ENCODE peak calls at places on chromosomes 12 and 14, in nine cellular contexts. T is CD8-positive, alpha-beta T cell; I is lower lobe of right lung; A is CD4-positive, CD25-positive, alpha-beta regulatory T cell; L is neural progenitor cell; W is A673; U is HepG2; O is tibial artery; H is endodermal cell. M is an unnamed sample. For H3K4me1 and H3K36me3, the result is how much of the 10 kb centered on the place peaks cover.

GRCh38 chr12:12645485-12645884 is 33.8 kb downstream of the CREBL2 start:
- DNase-seq in H (peak), U (peak), O (no peak), A (peak), I (no peak), W (peak), T (peak), L (peak), M (peak)

GRCh38 chr12:122740351-122740750 is 9.7 kb upstream of the HCAR1 start:
- DNase-seq in H (no peak), L (no peak), T (no peak), A (no peak), I (no peak), O (peak), U (no peak), W (peak), M (no peak)

GRCh38 chr12:62602445-62603060 is 135.9 kb downstream of the MON2 start:
- DNase-seq in T (peak), U (peak), O (peak), L (peak), W (peak), I (peak), A (peak), H (peak), M (peak)

GRCh38 chr12:3925621-3926020 is 52.4 kb upstream of the PARP11 start:
- DNase-seq in U (no peak), I (no peak), T (no peak), A (no peak), O (no peak), W (no peak), L (no peak), H (no peak), M (no peak)

GRCh38 chr12:49537709-49538601 is 875 bp upstream of the KCNH3 start:
- DNase-seq in I (no peak), L (peak), W (peak), A (peak), O (no peak), T (peak), H (peak), U (no peak), M (no peak)

GRCh38 chr12:3145036-3145435 is 67.9 kb downstream of the TSPAN9 start:
- DNase-seq in W (no peak), H (no peak), U (no peak), A (no peak), I (no peak), L (no peak), T (no peak), O (no peak), M (no peak)

GRCh38 chr12:107990325-107990724 is 138.8 kb upstream of the WSCD2 start:
- DNase-seq in U (peak), O (no peak), W (peak), A (peak), L (peak), I (no peak), T (no peak), H (peak), M (peak)

GRCh38 chr14:73786632-73786941 is 65.0 kb upstream of the PTGR2 start:
- DNase-seq in A (no peak), L (peak), O (no peak), U (no peak), H (peak), W (peak), I (peak), T (no peak), M (no peak)

GRCh38 chr14:99879401-99880295 is 86.4 kb downstream of the EML1 start:
- DNase-seq in U (no peak), T (no peak), O (no peak), H (no peak), I (no peak), A (no peak), W (peak), L (no peak), M (no peak)

GRCh38 chr14:100134591-100134990 is 24.9 kb downstream of the DEGS2 start:
- DNase-seq in U (no peak), W (no peak), I (no peak), H (no peak), T (no peak), O (no peak), L (no peak), A (no peak), M (no peak)

GRCh38 chr12:73460212-73460611 is 1077.4 kb upstream of the ATXN7L3B start:
- DNase-seq in H (no peak), L (no peak), O (no peak), U (no peak), I (no peak), A (no peak), W (no peak), T (no peak), M (no peak)

GRCh38 chr14:98172243-98172778 is 1099.7 kb downstream of the BCL11B start:
- DNase-seq in A (no peak), L (no peak), T (no peak), U (no peak), H (no peak), I (no peak), W (no peak), O (no peak), M (no peak)

GRCh38 chr14:101511620-101512395 is 49.5 kb upstream of the DIO3 start:
- DNase-seq in T (no peak), L (no peak), A (no peak), W (no peak), I (peak), O (no peak), H (no peak), U (no peak), M (no peak)

GRCh38 chr12:88870000-88870737 is 289.9 kb upstream of the KITLG start:
- DNase-seq in L (no peak), W (no peak), T (no peak), I (no peak), U (no peak), H (no peak), A (no peak), O (no peak), M (no peak)

GRCh38 chr12:7319934-7320333 is 16.1 kb downstream of the ACSM4 start:
- DNase-seq in U (no peak), A (no peak), I (no peak), O (no peak), L (no peak), T (no peak), W (peak), H (no peak), M (no peak)

GRCh38 chr12:41940571-41940970 is 204.1 kb downstream of the GXYLT1 start:
- DNase-seq in U (no peak), H (no peak), L (no peak), W (no peak), I (no peak), O (no peak), A (no peak), T (no peak), M (no peak)

GRCh38 chr14:75182820-75183219 is 6.4 kb upstream of the TMED10 start:
- DNase-seq in O (no peak), H (no peak), T (no peak), I (no peak), U (peak), L (no peak), W (no peak), A (no peak), M (no peak)

GRCh38 chr14:23252420-23253333 is 14.9 kb downstream of the RNF212B start:
- DNase-seq in L (peak), H (peak), I (no peak), U (no peak), O (no peak), W (no peak), A (no peak), T (no peak), M (peak)

GRCh38 chr14:102952276-102952675 is 29.8 kb downstream of the AMN start:
- DNase-seq in H (no peak), A (no peak), T (no peak), W (no peak), O (no peak), U (no peak), I (peak), L (no peak), M (no peak)

GRCh38 chr14:76955575-76956252 is 72.8 kb downstream of the IRF2BPL start:
- DNase-seq in W (peak), I (no peak), A (peak), H (peak), L (no peak), T (peak), O (no peak), U (peak), M (no peak)

GRCh38 chr12:66920205-66920604 is 241.3 kb upstream of the GRIP1 start:
- DNase-seq in A (no peak), O (no peak), T (no peak), L (no peak), W (no peak), I (no peak), H (no peak), U (no peak), M (no peak)

GRCh38 chr14:105486974-105487448 is 325 bp downstream of the CRIP1 start:
- DNase-seq in T (peak), W (no peak), L (peak), O (peak), H (peak), I (peak), U (no peak), A (no peak), M (no peak)

GRCh38 chr12:29148065-29148957 is 767 bp upstream of the FAR2 start:
- DNase-seq in O (no peak), H (no peak), U (no peak), L (peak), I (peak), W (peak), T (no peak), A (no peak), M (no peak)

GRCh38 chr12:24546084-24546483 is 402.8 kb downstream of the BCAT1 start:
- DNase-seq in O (no peak), H (no peak), W (no peak), T (no peak), I (no peak), L (no peak), U (no peak), A (no peak), M (no peak)

GRCh38 chr12:120161852-120162251 is 32.7 kb downstream of the GCN1 start:
- DNase-seq in W (no peak), U (no peak), L (no peak), O (no peak), I (no peak), T (no peak), H (no peak), A (no peak), M (no peak)

GRCh38 chr14:91817566-91818325 is 49.6 kb downstream of the TC2N start:
- DNase-seq in T (no peak), U (no peak), W (no peak), H (no peak), O (no peak), A (no peak), L (peak), I (no peak), M (no peak)

GRCh38 chr14:77885363-77885762 is 85.5 kb downstream of the ADCK1 start:
- DNase-seq in A (no peak), T (no peak), L (no peak), H (no peak), I (no peak), O (no peak), W (no peak), U (no peak), M (no peak)

GRCh38 chr12:75190846-75191245 is 18.8 kb downstream of the KCNC2 start:
- DNase-seq in H (no peak), O (no peak), A (no peak), L (no peak), U (no peak), T (no peak), W (no peak), I (no peak), M (no peak)

GRCh38 chr12:12560587-12561304 is 1.9 kb downstream of the DUSP16 start:
- DNase-seq in W (peak), H (peak), L (peak), A (peak), U (peak), O (peak), I (no peak), T (peak), M (no peak)

GRCh38 chr12:44078273-44078672 is 242.4 kb downstream of the TMEM117 start:
- DNase-seq in O (no peak), W (peak), L (no peak), I (no peak), T (no peak), A (no peak), U (no peak), H (no peak), M (no peak)

GRCh38 chr14:55851961-55852360 is 266.2 kb upstream of the PELI2 start:
- DNase-seq in L (no peak), T (no peak), W (peak), A (no peak), H (no peak), O (no peak), I (no peak), U (no peak), M (no peak)

GRCh38 chr12:76033116-76034001 is 1.8 kb upstream of the PHLDA1 start:
- DNase-seq in O (no peak), T (no peak), I (no peak), L (peak), W (no peak), U (no peak), A (no peak), H (no peak), M (no peak)

GRCh38 chr14:100732766-100733100 is 6.0 kb downstream of the DLK1 start:
- DNase-seq in W (no peak), L (no peak), U (no peak), H (no peak), A (no peak), T (no peak), O (no peak), I (no peak), M (no peak)

GRCh38 chr14:77124345-77125274 is 17.0 kb downstream of the ZDHHC22 start:
- DNase-seq in I (peak), A (peak), O (no peak), L (peak), T (peak), H (peak), W (peak), U (no peak), M (no peak)

GRCh38 chr12:109491671-109492070 is 14.2 kb downstream of the UBE3B start:
- DNase-seq in I (no peak), L (no peak), O (no peak), U (no peak), W (no peak), A (no peak), H (no peak), T (no peak), M (no peak)

GRCh38 chr12:122868471-122869177 is 27.3 kb downstream of the VPS37B start:
- DNase-seq in H (no peak), A (no peak), L (no peak), T (no peak), O (peak), I (no peak), U (no peak), W (no peak), M (no peak)

DNA sequence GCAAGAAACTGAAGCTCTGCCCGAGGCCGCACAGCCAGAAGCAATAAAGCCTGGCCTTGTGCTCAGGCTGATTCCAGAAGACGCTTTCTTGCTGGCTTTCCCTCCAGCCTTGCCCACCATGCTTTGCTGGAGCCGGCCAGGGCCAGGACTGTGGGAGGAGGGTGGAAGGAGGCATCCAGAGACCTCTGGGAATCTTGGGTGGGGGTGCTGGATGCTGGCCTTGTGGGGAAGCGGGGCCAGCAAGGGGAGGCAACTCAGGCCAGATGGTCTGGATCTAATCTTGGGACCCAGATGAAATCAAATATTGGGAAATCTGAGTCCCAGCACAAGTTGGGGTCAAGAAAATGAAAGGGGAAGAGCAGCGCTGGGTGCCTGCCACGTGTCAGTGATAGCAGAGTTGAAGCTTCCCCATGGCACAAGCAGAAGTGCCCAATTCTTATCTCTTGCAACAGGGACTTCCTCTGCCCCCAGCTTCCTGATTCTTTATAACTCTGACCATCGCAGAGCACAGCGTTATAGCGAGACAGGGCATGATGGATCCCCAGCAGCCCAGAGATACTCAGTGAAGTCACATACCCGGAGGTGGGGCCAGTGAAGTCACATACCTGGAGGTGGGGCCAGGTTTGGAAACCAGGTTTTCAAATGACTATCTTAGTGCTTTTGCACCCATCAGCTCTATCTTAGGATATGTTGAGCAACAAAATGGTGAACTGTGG is 6.4 kb upstream of the RABGGTA start:
- DNase-seq in W (no peak), U (no peak), H (no peak), O (no peak), T (no peak), I (peak), L (no peak), A (no peak), M (no peak)
- H3K4me1 ChIP-seq in W (under half), U (under half), H (under half), O (under half), T (under half), I (half or more), L (under half), A (under half), M (under half)

GRCh38 chr14:60125918-60126317 is 34.2 kb downstream of the PCNX4 start:
- DNase-seq in U (no peak), L (no peak), T (no peak), O (no peak), W (no peak), I (no peak), A (no peak), H (no peak), M (no peak)
- H3K36me3 ChIP-seq in U (half or more), L (under half), T (under half), O (half or more), W (half or more), I (half or more), A (half or more), H (half or more), M (half or more)

DNA sequence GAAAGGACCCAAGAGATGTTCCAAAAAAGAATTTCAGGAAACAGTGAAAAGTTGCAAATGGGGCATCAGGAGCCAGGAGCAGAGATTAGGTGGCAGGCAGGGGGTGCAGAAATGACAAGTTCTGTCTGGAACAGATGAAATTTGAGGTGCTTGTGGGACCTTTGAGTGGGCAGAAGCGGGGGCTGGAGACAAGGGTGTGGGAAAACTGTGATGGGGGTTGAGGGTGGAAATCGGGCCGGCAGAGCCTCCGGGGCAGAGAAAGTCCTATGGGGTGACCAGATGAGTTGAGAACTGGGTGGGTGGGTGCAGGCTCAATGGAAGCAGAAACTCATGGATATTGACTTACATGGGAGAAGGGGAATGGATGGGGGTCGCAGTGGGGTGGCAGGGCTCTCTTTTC is 1.6 kb upstream of the NR4A1 start:
- DNase-seq in T (no peak), U (no peak), H (no peak), O (no peak), A (no peak), W (no peak), L (no peak), I (no peak), M (no peak)
- H3K4me1 ChIP-seq in T (under half), U (half or more), H (under half), O (half or more), A (under half), W (under half), L (under half), I (half or more), M (under half)

DNA sequence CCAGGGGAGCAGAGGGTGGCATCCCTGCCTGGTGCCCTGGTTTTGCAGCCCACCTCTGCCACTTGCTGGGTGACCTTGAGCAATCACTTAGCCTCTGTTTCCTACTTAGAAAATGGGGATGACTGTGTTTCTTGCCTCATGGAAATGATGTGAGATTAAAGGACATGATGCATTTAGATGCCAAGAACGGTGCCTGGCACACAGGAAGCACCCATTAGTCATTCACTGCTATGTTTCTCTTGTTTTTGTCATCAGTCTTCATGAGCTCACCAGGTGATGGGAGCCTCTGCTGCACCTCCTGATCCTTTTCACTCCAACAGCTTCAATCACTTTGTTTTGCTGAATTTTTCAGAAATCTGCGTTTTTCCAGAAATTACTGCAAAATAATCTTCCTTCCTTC is 23.6 kb upstream of the ATF1 start:
- DNase-seq in H (no peak), L (no peak), W (no peak), A (no peak), I (no peak), U (no peak), O (no peak), T (no peak), M (no peak)
- H3K36me3 ChIP-seq in H (half or more), L (under half), W (half or more), A (half or more), I (half or more), U (half or more), O (half or more), T (under half), M (half or more)